ENCODE peak calls at places on chromosomes 12 and 14, in ten cellular contexts. P is body of pancreas, H is HL-60, I is lower lobe of right lung, J is adrenal gland, Q is heart right ventricle, U is IMR-90, Z is cardiac muscle cell, K is stomach, D is dorsolateral prefrontal cortex. Y is an unnamed sample.

GRCh38 chr12:124024263-124024678 is 51.3 kb downstream of the ZNF664 start:
- DNase-seq in P (no peak), H (peak; percentile 87), I (no peak), J (no peak), Q (no peak), U (no peak), Z (no peak), K (no peak), D (no peak), Y (no peak)

GRCh38 chr12:77888611-77889010 is 57.9 kb downstream of the NAV3 start:
- DNase-seq in P (no peak), H (no peak), I (no peak), J (no peak), Q (no peak), U (peak; percentile 75), Z (peak; percentile 65), K (no peak), D (no peak), Y (no peak)

GRCh38 chr14:30389901-30390394 is 169.0 kb upstream of the G2E3 start:
- DNase-seq in P (no peak), H (no peak), I (no peak), J (no peak), Q (no peak), U (no peak), Z (no peak), K (no peak), D (no peak), Y (no peak)

GRCh38 chr12:58413794-58414193 is 472.4 kb downstream of the ATP23 start:
- DNase-seq in P (no peak), H (no peak), I (no peak), J (no peak), Q (no peak), U (peak; percentile 69), Z (peak; percentile 85), K (no peak), D (no peak), Y (no peak)

GRCh38 chr14:53613404-53614253 is 343.0 kb downstream of the BMP4 start:
- DNase-seq in P (peak; percentile 55), H (no peak), I (no peak), J (no peak), Q (no peak), U (peak; percentile 90), Z (no peak), K (no peak), D (no peak), Y (no peak)

GRCh38 chr12:77725611-77726010 is 105.1 kb upstream of the NAV3 start:
- DNase-seq in P (no peak), H (no peak), I (no peak), J (no peak), Q (no peak), U (peak; percentile 67), Z (peak; percentile 69), K (no peak), D (no peak), Y (no peak)

GRCh38 chr14:92726135-92726932 is 22.1 kb downstream of the LGMN start:
- DNase-seq in P (peak; percentile 53), H (no peak), I (peak; percentile 89), J (peak; percentile 87), Q (peak; percentile 52), U (peak; percentile 89), Z (peak; percentile 97), K (peak; percentile 82), D (no peak), Y (no peak)

GRCh38 chr12:2868986-2869385 is 8.0 kb downstream of the FOXM1 start:
- DNase-seq in P (no peak), H (no peak), I (no peak), J (no peak), Q (no peak), U (peak; percentile 73), Z (no peak), K (no peak), D (no peak), Y (no peak)

GRCh38 chr12:96522283-96522682 is 32.9 kb downstream of the CFAP54 start:
- DNase-seq in P (no peak), H (no peak), I (no peak), J (no peak), Q (no peak), U (no peak), Z (no peak), K (no peak), D (no peak), Y (no peak)

GRCh38 chr14:94050231-94050880 is 24.2 kb downstream of the OTUB2 start:
- DNase-seq in P (no peak), H (no peak), I (peak; percentile 58), J (peak; percentile 66), Q (peak; percentile 83), U (no peak), Z (no peak), K (no peak), D (no peak), Y (no peak)

GRCh38 chr12:40078201-40078730 is 27.6 kb downstream of the SLC2A13 start:
- DNase-seq in P (no peak), H (no peak), I (no peak), J (no peak), Q (no peak), U (no peak), Z (no peak), K (no peak), D (no peak), Y (no peak)

GRCh38 chr12:131892711-131893604 is 1.5 kb upstream of the ULK1 start:
- DNase-seq in P (no peak), H (no peak), I (no peak), J (no peak), Q (no peak), U (no peak), Z (no peak), K (no peak), D (no peak), Y (no peak)

DNA sequence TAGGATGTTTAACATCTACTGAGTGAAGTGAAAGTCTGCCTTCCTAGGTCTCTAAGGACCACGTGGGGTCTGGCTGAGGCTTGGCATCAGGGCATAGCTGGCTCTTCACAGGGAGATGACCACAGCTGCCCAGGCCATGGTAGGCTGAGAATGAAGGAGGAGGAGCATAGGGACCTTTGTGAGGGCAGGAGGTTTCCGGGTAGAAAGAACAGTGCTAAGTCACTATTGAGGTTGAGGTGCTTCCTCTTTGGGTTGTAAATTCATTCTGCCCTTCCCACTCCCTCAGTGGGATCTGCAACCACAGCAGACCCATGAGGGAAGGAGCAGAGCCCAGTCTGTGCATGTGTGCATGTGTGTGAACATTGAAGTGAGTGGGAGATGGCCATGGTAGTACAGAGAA is 909.6 kb downstream of the VRK1 start:
- DNase-seq in P (no peak), H (no peak), I (no peak), J (no peak), Q (no peak), U (no peak), Z (no peak), K (no peak), D (no peak), Y (no peak)
- H3K27ac ChIP-seq in P (no peak overlapping the region), H (no peak overlapping the region), I (no peak overlapping the region), J (no peak overlapping the region), Q (no peak overlapping the region), U (no peak overlapping the region), Z (no peak overlapping the region), K (no peak overlapping the region), D (no peak overlapping the region), Y (no peak overlapping the region)

DNA sequence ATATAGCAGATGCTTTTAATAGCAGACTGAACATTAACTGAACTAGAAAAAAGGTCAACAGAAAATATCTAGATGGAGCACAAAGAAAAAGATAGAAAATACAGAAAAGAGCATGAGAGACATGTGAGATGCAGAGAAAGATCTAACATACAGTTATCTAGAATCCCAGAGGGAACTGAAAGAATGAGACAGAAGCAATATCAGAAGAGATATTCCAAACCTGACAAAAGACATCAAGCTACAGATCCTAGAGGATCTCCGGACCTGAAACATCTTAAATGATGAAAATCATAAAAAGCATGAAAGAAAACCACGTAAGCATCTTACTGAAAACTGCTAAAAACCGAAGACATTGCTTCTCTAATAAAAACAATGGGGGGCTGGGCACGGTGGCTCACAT is 75.0 kb downstream of the NUMB start:
- DNase-seq in P (no peak), H (no peak), I (no peak), J (no peak), Q (no peak), U (no peak), Z (no peak), K (no peak), D (no peak), Y (no peak)
- H3K27ac ChIP-seq in P (no peak overlapping the region), H (no peak overlapping the region), I (no peak overlapping the region), J (no peak overlapping the region), Q (no peak overlapping the region), U (no peak overlapping the region), Z (no peak overlapping the region), K (no peak overlapping the region), D (no peak overlapping the region), Y (no peak overlapping the region)

GRCh38 chr12:11553871-11554533 is 95.5 kb upstream of the ETV6 start:
- DNase-seq in P (peak; percentile 62), H (peak; percentile 66), I (no peak), J (peak; percentile 58), Q (peak; percentile 41), U (peak; percentile 59), Z (peak; percentile 75), K (peak; percentile 51), D (no peak), Y (peak; percentile 71)
- H3K27ac ChIP-seq in P (no peak overlapping the region), H (no peak overlapping the region), I (no peak overlapping the region), J (no peak overlapping the region), Q (no peak overlapping the region), U (no peak overlapping the region), Z (no peak overlapping the region), K (no peak overlapping the region), D (no peak overlapping the region), Y (no peak overlapping the region)

GRCh38 chr14:68892961-68893360 is 86.1 kb downstream of the ACTN1 start:
- DNase-seq in P (no peak), H (no peak), I (no peak), J (no peak), Q (no peak), U (no peak), Z (no peak), K (no peak), D (no peak), Y (no peak)
- H3K27ac ChIP-seq in P (no peak overlapping the region), H (no peak overlapping the region), I (no peak overlapping the region), J (no peak overlapping the region), Q (no peak overlapping the region), U (no peak overlapping the region), Z (no peak overlapping the region), K (peak overlapping the region; percentile 68), D (no peak overlapping the region), Y (no peak overlapping the region)

GRCh38 chr14:101318271-101318670 is 243.0 kb upstream of the DIO3 start:
- DNase-seq in P (no peak), H (no peak), I (no peak), J (no peak), Q (no peak), U (no peak), Z (no peak), K (no peak), D (no peak), Y (no peak)
- H3K27ac ChIP-seq in P (no peak overlapping the region), H (no peak overlapping the region), I (no peak overlapping the region), J (no peak overlapping the region), Q (no peak overlapping the region), U (no peak overlapping the region), Z (no peak overlapping the region), K (no peak overlapping the region), D (no peak overlapping the region), Y (no peak overlapping the region)

DNA sequence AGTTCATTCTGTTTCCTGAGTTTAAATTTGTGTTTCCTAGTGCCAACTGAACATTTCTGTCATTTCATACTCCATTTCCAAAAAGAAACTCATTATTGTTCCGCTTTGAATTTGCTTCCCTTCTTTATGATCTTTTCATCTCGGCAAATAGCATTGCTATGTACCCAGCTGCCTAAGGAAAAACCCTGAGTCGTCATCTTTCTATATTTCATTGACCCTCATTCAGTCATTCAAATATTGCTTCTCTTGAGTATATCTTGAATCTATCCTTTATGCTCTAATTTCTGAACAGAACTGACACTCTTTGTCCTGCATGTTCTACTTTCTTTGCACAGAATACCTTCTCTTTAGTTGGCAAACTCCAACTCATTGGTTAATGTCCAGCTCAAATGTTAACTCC is 35.9 kb downstream of the ADIPOR2 start:
- DNase-seq in P (no peak), H (no peak), I (no peak), J (no peak), Q (no peak), U (no peak), Z (no peak), K (no peak), D (no peak), Y (no peak)
- H3K27ac ChIP-seq in P (no peak overlapping the region), H (no peak overlapping the region), I (no peak overlapping the region), J (no peak overlapping the region), Q (no peak overlapping the region), U (no peak overlapping the region), Z (no peak overlapping the region), K (no peak overlapping the region), D (peak overlapping the region; percentile 4), Y (no peak overlapping the region)